ENCODE peak calls at places on chromosomes 16 and 17, in four cellular contexts. One of them, this sample, is unnamed.

GRCh38 chr16:48632137-48632774 is 22.3 kb upstream of the N4BP1 start:
- DNase-seq in non-pigmented ciliary epithelial cell: no peak
- DNase-seq in HEK293T: no peak
- DNase-seq in endothelial cell: no peak
- DNase-seq in this sample: no peak

GRCh38 chr17:27810211-27810901 is 10.0 kb upstream of the NOS2 start:
- DNase-seq in non-pigmented ciliary epithelial cell: no peak
- DNase-seq in HEK293T: no peak
- DNase-seq in endothelial cell: no peak
- DNase-seq in this sample: no peak

GRCh38 chr17:34252890-34253525 is 2.1 kb upstream of the CCL2 start:
- DNase-seq in non-pigmented ciliary epithelial cell: no peak
- DNase-seq in HEK293T: no peak
- DNase-seq in endothelial cell: no peak
- DNase-seq in this sample: no peak

GRCh38 chr17:40033339-40033738 is 18.1 kb downstream of the CSF3 start:
- DNase-seq in non-pigmented ciliary epithelial cell: no peak
- DNase-seq in HEK293T: no peak
- DNase-seq in endothelial cell: no peak
- DNase-seq in this sample: no peak

GRCh38 chr16:64629622-64630021 is 492.2 kb downstream of the CDH11 start:
- DNase-seq in non-pigmented ciliary epithelial cell: no peak
- DNase-seq in HEK293T: no peak
- DNase-seq in endothelial cell: no peak
- DNase-seq in this sample: no peak

GRCh38 chr17:39629894-39630293 is 3.1 kb downstream of the PPP1R1B start:
- DNase-seq in non-pigmented ciliary epithelial cell: no peak
- DNase-seq in HEK293T: no peak
- DNase-seq in endothelial cell: no peak
- DNase-seq in this sample: no peak

GRCh38 chr17:13212861-13213260 is 195.0 kb upstream of the ELAC2 start:
- DNase-seq in non-pigmented ciliary epithelial cell: no peak
- DNase-seq in HEK293T: no peak
- DNase-seq in endothelial cell: no peak
- DNase-seq in this sample: no peak

GRCh38 chr16:2702438-2702825 is 17.6 kb downstream of the PRSS27 start:
- DNase-seq in non-pigmented ciliary epithelial cell: no peak
- DNase-seq in HEK293T: no peak
- DNase-seq in endothelial cell: no peak
- DNase-seq in this sample: no peak

GRCh38 chr17:34542700-34543336 is 36.6 kb upstream of the TMEM132E start:
- DNase-seq in non-pigmented ciliary epithelial cell: no peak
- DNase-seq in HEK293T: peak; percentile 22
- DNase-seq in endothelial cell: peak; percentile 65
- DNase-seq in this sample: peak; percentile 77

GRCh38 chr16:24291932-24292331 is 35.8 kb downstream of the CACNG3 start:
- DNase-seq in non-pigmented ciliary epithelial cell: no peak
- DNase-seq in HEK293T: no peak
- DNase-seq in endothelial cell: no peak
- DNase-seq in this sample: no peak

GRCh38 chr17:55730808-55731207 is 8.1 kb upstream of the TMEM100 start:
- DNase-seq in non-pigmented ciliary epithelial cell: no peak
- DNase-seq in HEK293T: no peak
- DNase-seq in endothelial cell: no peak
- DNase-seq in this sample: no peak

GRCh38 chr17:78706271-78706915 is 75.7 kb downstream of the CYTH1 start:
- DNase-seq in non-pigmented ciliary epithelial cell: peak; percentile 22
- DNase-seq in HEK293T: no peak
- DNase-seq in endothelial cell: no peak
- DNase-seq in this sample: no peak

GRCh38 chr16:9366048-9366969 is 274.9 kb downstream of the HAPSTR1 start:
- DNase-seq in non-pigmented ciliary epithelial cell: no peak
- DNase-seq in HEK293T: no peak
- DNase-seq in endothelial cell: no peak
- DNase-seq in this sample: no peak

GRCh38 chr17:57675988-57676387 is 69.1 kb downstream of the CCDC182 start:
- DNase-seq in non-pigmented ciliary epithelial cell: no peak
- DNase-seq in HEK293T: no peak
- DNase-seq in endothelial cell: no peak
- DNase-seq in this sample: peak; percentile 48

GRCh38 chr17:1762233-1762905 is 509 bp downstream of the SERPINF1 start:
- DNase-seq in non-pigmented ciliary epithelial cell: no peak
- DNase-seq in HEK293T: no peak
- DNase-seq in endothelial cell: no peak
- DNase-seq in this sample: no peak

GRCh38 chr17:78416311-78416711 is 37.9 kb downstream of the PGS1 start:
- DNase-seq in non-pigmented ciliary epithelial cell: no peak
- DNase-seq in HEK293T: no peak
- DNase-seq in endothelial cell: no peak
- DNase-seq in this sample: no peak

GRCh38 chr17:41784207-41784744 is 2.2 kb downstream of the JUP start:
- DNase-seq in non-pigmented ciliary epithelial cell: no peak
- DNase-seq in HEK293T: no peak
- DNase-seq in endothelial cell: no peak
- DNase-seq in this sample: peak; percentile 74